ENCODE peak calls at places on chromosome 2, in ten cellular contexts. W is GM12865; R is cardiac muscle cell; Y is H9; Q is spleen; E is CD14-positive monocyte; B is fibroblast of lung; G is foreskin fibroblast; H is nephron progenitor cell; C is CD4-positive, alpha-beta T cell. L is an unnamed sample.

GRCh38 chr2:18987592-18988073 is 370.8 kb downstream of the OSR1 start:
- DNase-seq in Q (no peak), H (no peak), B (peak), R (peak), G (peak), W (no peak), Y (no peak), E (no peak), C (no peak), L (peak)

GRCh38 chr2:240143801-240144648 is 3.6 kb upstream of the OTOS start:
- DNase-seq in E (peak), C (peak), Q (peak), Y (peak), W (peak), B (peak), H (peak), G (peak), R (peak), L (peak)

GRCh38 chr2:112121682-112122254 is 16.4 kb upstream of the FBLN7 start:
- DNase-seq in G (peak), E (no peak), W (peak), Q (no peak), B (peak), H (peak), R (peak), Y (no peak), C (no peak), L (peak)

GRCh38 chr2:46703588-46703987 is 212.0 kb downstream of the MCFD2 start:
- DNase-seq in G (no peak), Y (no peak), H (no peak), R (no peak), W (peak), C (no peak), E (no peak), B (no peak), Q (no peak), L (no peak)

GRCh38 chr2:165863816-165864221 is 69.8 kb upstream of the GALNT3 start:
- DNase-seq in R (no peak), W (peak), Y (no peak), Q (no peak), C (no peak), G (no peak), E (no peak), H (no peak), B (no peak), L (no peak)

GRCh38 chr2:217150236-217150635 is 290.4 kb upstream of the TNP1 start:
- DNase-seq in B (peak), E (no peak), R (peak), Y (no peak), Q (no peak), H (no peak), W (no peak), C (no peak), G (peak), L (no peak)

GRCh38 chr2:24945907-24946306 is 25.8 kb downstream of the DNAJC27 start:
- DNase-seq in Q (no peak), G (peak), Y (no peak), H (no peak), C (no peak), B (peak), R (no peak), E (no peak), W (no peak), L (peak)

GRCh38 chr2:46985512-46985911 is 69.9 kb upstream of the MCFD2 start:
- DNase-seq in H (no peak), E (peak), Q (peak), C (no peak), R (no peak), B (no peak), Y (no peak), G (peak), W (peak), L (no peak)

GRCh38 chr2:56448403-56448998 is 264.7 kb downstream of the CCDC85A start:
- DNase-seq in G (no peak), E (no peak), Y (no peak), H (peak), Q (no peak), B (no peak), C (no peak), R (no peak), W (no peak), L (no peak)

GRCh38 chr2:215826838-215827441 is 186.4 kb downstream of the MREG start:
- DNase-seq in Q (no peak), B (peak), G (no peak), Y (no peak), C (no peak), E (no peak), W (no peak), H (no peak), R (peak), L (no peak)

GRCh38 chr2:173054466-173054865 is 21.2 kb upstream of the MAP3K20 start:
- DNase-seq in W (no peak), Y (no peak), R (no peak), E (no peak), C (no peak), Q (no peak), H (no peak), B (no peak), G (no peak), L (no peak)

GRCh38 chr2:74262681-74263080 is 64.3 kb downstream of the MTHFD2 start:
- DNase-seq in C (no peak), Y (no peak), R (no peak), G (no peak), Q (no peak), W (no peak), E (no peak), H (no peak), B (no peak), L (no peak)

GRCh38 chr2:74264281-74264680 is 65.9 kb downstream of the MTHFD2 start:
- DNase-seq in Q (no peak), H (no peak), E (no peak), B (no peak), G (no peak), Y (no peak), C (no peak), R (no peak), W (no peak), L (no peak)

GRCh38 chr2:74259191-74259590 is 60.8 kb downstream of the MTHFD2 start:
- DNase-seq in E (no peak), Y (no peak), R (no peak), B (no peak), C (no peak), G (no peak), Q (no peak), W (no peak), H (no peak), L (no peak)

GRCh38 chr2:74260495-74260894 is 62.1 kb downstream of the MTHFD2 start:
- DNase-seq in Q (no peak), Y (no peak), E (no peak), C (no peak), H (no peak), G (no peak), R (no peak), B (no peak), W (no peak), L (no peak)

DNA sequence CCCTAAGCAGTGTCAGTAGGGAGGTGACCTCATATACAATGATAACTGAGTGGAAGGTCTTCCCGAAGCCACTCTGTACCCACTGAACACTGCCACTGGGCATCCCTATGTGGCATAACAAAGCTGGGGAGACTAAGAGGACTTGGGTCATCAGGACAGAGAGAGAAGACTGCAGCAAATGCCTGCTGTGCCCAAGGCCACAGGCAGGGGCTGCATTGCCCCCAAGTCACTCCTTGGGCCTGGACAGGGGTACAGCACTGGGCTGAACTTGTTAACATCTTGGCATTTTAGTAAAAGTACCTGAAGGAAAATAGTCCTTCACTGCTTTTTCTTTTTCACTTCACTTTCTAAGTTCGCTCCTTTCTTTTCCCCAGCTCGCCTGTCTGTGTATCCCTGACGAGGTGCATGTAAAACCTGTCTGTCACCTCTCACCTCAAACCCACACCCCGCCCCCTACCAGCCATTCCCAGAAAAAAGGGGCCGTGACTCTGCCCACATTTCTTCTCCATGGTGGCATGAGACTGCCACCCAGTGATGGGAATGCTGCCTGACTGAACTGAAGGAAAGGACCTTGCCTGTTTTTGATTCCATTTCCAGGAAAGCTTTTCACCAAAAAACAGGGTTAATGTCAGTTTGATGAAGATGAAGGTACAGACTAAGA is 62.9 kb downstream of the MTHFD2 start:
- DNase-seq in Y (peak), E (no peak), W (no peak), C (no peak), G (peak), R (peak), B (peak), H (peak), Q (no peak), L (peak)
- TF ChIP-seq CTCF in Y (peak), E (no peak), W (no peak), C (no peak), G (peak), R (peak), B (peak), H (peak), Q (no peak), L (peak)

DNA sequence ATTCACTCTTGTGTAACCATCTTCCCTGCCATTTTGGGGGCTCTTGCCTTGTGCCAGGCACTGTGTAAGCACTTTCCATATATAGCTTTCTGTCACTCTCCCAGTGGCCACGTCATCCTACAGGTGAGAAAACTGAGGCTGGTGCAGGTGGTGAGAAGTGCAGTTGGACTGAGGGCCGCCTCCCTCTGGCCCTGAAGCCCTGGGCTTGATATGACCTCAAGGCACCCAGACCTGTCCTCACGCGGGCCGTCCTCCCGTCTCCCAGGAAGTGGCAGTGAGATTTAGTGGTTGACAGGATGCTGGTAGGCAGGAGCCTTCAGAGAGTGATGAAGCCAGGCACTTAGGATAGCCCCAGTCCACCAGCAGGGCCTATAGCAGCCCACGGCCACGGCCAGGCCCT is 30.5 kb downstream of the MAL start:
- DNase-seq in B (no peak), W (no peak), R (no peak), H (no peak), C (no peak), Q (peak), Y (no peak), G (no peak), E (peak), L (no peak)
- TF ChIP-seq CTCF in B (no peak), W (no peak), R (no peak), H (no peak), C (no peak), Q (no peak), Y (no peak), G (no peak), E (no peak), L (no peak)

GRCh38 chr2:208249241-208249640 is 5.6 kb downstream of the IDH1 start:
- DNase-seq in G (no peak), B (no peak), Q (no peak), C (no peak), Y (no peak), E (no peak), R (peak), H (no peak), W (no peak), L (no peak)
- TF ChIP-seq CTCF in G (no peak), B (no peak), Q (no peak), C (no peak), Y (no peak), E (no peak), R (no peak), H (no peak), W (no peak), L (no peak)

GRCh38 chr2:26540306-26540705 is 62.4 kb upstream of the OTOF start:
- DNase-seq in Y (no peak), Q (peak), W (no peak), E (no peak), B (no peak), G (no peak), H (peak), R (no peak), C (no peak), L (no peak)

GRCh38 chr2:26541401-26542193 is 63.7 kb upstream of the OTOF start:
- DNase-seq in E (no peak), R (no peak), W (no peak), Y (no peak), C (no peak), G (no peak), B (no peak), H (no peak), Q (peak), L (no peak)

GRCh38 chr2:26540977-26541376 is 63.1 kb upstream of the OTOF start:
- DNase-seq in G (no peak), H (no peak), E (no peak), W (no peak), R (no peak), Y (no peak), C (no peak), B (no peak), Q (no peak), L (no peak)

GRCh38 chr2:26542676-26543505 is 65.0 kb upstream of the OTOF start:
- DNase-seq in B (no peak), W (no peak), H (no peak), G (no peak), R (no peak), Q (peak), Y (no peak), E (no peak), C (no peak), L (no peak)

DNA sequence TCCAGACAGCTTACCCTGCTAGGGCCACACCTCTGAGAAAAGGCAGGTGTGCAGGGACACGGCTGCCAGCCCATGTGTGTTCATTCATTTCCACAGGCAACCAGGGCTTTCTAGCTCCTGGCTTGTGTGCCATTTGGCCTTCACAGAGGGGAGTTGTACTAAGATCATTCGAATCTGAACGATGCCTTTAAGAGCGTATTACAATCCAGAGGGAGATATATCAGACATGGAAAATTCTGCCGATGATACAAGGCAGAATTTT is 64.2 kb upstream of the OTOF start:
- DNase-seq in C (no peak), R (no peak), H (no peak), Q (peak), W (no peak), G (no peak), Y (no peak), B (no peak), E (no peak), L (no peak)
- TF ChIP-seq CTCF in C (no peak), R (no peak), H (no peak), Q (no peak), W (no peak), G (no peak), Y (no peak), B (no peak), E (no peak), L (no peak)

DNA sequence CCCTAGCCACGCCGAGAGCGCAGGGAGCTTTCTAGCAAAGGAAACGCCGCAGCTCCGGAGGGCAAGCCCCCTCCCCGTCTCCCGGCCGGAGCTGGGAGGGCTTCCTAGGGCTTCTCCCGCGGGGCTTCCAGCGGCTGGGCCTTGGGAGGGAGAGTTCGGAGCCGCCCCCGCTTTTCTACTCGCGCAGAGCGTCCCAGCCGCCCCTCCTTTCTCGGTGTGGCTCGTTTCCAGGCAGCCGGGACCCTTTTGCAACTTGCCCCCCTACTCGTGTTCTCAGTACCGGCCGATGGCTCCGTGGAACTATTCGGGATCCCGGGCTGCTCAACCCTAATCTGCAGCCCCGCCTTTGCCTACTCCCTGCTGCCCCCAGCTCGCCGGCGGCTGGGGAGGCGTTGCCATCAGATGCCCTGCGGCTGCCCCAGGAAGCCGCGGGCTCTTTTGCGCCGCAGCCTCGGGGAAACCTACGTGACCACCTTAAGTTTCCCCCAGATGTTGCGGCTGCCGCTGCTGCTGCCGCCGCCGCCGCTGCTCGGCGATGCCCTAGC is 1.5 kb upstream of the NR4A2 start:
- DNase-seq in H (peak), W (peak), G (peak), B (no peak), R (no peak), Q (peak), Y (peak), C (peak), E (peak), L (peak)
- TF ChIP-seq CTCF in H (no peak), W (no peak), G (no peak), B (no peak), R (no peak), Q (no peak), Y (no peak), C (no peak), E (no peak), L (no peak)

DNA sequence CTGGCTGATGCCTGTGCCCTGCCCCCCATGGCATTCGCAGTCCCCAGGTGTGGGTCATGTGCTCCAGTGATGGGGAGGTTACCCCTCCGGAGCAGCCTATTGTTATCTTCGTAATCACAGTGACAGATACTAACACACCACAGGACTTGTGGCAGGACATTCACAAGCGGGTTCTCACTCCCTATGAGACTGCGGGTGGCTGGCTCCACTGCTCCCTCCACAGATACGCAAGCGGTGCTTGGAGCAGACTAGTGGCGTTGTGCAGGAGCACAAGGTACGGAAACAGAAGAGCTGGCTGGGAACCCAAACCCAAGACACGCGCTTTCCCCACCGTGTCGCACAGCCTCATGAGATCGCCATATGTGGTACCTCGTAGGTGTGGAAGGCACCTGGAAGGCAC is 52.2 kb downstream of the ACKR3 start:
- DNase-seq in H (no peak), C (no peak), Q (no peak), G (no peak), B (no peak), W (no peak), Y (no peak), R (no peak), E (no peak), L (no peak)
- TF ChIP-seq CTCF in H (no peak), C (no peak), Q (no peak), G (no peak), B (no peak), W (no peak), Y (no peak), R (no peak), E (no peak), L (no peak)

DNA sequence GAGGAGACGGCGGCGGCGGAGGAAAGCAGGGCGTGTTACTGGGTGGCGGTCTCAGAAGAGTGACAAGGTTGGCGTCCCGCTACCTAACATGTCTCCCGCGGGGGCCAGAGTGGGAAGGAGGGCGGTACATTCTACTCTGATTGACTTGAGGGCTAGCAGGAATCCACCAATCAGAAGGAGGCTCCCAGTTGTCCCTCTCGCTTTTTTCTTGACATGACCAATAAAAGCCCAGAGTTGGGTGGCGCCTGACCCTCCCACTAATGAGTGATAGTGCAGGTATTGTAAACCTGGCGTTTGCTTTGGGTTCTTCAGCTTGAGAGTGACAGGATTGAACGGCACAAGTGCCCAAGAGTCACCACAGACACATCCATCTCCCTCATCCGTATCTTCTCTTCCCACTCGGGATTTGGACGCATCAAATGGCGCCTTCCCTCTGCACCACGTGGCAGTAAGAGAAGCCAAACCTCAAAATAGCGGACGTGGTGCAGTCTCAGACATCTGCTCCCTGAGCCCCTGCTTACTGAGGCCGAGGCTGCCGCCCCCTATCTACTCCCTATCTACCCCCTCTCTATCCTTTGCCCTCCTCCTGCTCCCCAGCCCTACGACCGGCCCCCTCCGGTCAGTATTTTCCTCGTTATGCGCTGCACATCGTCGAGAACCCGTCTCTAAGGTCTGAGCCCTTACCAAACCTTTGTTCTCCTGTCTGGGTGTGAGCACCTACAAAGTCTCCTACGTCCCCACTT is 746 bp upstream of the FAM161A start:
- DNase-seq in Y (peak), R (peak), E (peak), Q (peak), G (peak), C (peak), H (peak), B (peak), W (peak), L (peak)
- TF ChIP-seq CTCF in Y (no peak), R (no peak), E (no peak), Q (no peak), G (no peak), C (no peak), H (no peak), B (no peak), W (no peak), L (no peak)

DNA sequence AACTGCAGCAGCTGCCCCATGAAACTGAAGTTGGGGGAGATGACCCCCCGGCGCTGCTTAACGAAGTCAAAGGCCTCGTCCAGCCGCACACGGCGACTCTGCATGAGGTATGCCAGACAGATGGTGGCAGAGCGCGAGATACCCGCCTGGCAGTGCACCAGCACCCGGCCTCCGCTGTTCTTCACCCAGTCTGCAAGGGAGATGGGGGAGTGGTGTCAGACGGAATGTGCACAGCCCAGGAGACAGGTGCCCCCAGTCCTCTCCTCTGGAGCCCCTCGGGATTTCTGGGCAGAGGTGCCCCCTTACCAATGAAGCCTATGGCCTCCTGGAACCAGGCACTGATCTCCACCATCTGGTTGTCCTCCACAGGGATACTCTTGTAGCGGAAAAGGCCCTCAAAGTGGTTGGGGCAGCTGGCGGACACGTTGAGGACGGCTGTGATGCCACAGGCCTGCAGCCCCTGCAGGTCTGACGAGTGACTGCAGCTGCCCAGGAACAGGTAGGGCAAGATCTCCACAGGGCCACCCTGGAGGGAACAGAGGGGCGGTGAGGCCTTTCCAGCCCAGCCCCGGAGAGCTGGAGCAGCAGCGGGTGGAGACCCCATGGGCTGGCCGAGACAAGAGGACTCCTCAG is 1.3 kb downstream of the DUSP2 start:
- DNase-seq in G (no peak), C (peak), R (no peak), B (no peak), W (peak), E (peak), Q (peak), H (no peak), Y (peak), L (peak)
- TF ChIP-seq CTCF in G (no peak), C (peak), R (no peak), B (no peak), W (peak), E (no peak), Q (no peak), H (peak), Y (peak), L (no peak)

GRCh38 chr2:234420406-234420805 is 76.5 kb downstream of the ARL4C start:
- DNase-seq in G (no peak), H (peak), R (no peak), Q (no peak), C (no peak), B (peak), E (no peak), Y (no peak), W (no peak), L (no peak)
- TF ChIP-seq CTCF in G (no peak), H (no peak), R (no peak), Q (no peak), C (no peak), B (no peak), E (no peak), Y (no peak), W (no peak), L (no peak)